ENCODE peak calls at places on chromosomes 13 and 19, in seven cellular contexts. X is D341Med; I is activated T-cell treated with anti-CD3 and anti-CD28 coated beads for 1 hour; W is heart right ventricle; V is neural crest cell; M is stimulated activated CD4-positive, alpha-beta T cell treated with anti-CD3 and anti-CD28 coated beads, Interleukin-2, amount 100 ng/mL, for 4 hours; F is astrocyte. T is an unnamed sample.

GRCh38 chr19:55210120-55210493 is 806 bp upstream of the PTPRH start:
- DNase-seq in X (no peak), I (no peak), W (no peak), V (no peak), M (no peak), F (peak; percentile 98), T (peak; percentile 54)

GRCh38 chr19:55390461-55390880 is 4.7 kb downstream of the RPL28 start:
- DNase-seq in X (no peak), I (no peak), W (no peak), V (no peak), M (no peak), F (no peak), T (no peak)

GRCh38 chr13:40874138-40874776 is 84.8 kb downstream of the SLC25A15 start:
- DNase-seq in X (no peak), I (no peak), W (no peak), V (no peak), M (no peak), F (no peak), T (no peak)

GRCh38 chr19:33794578-33795369 is 1.9 kb upstream of the KCTD15 start:
- DNase-seq in X (no peak), I (no peak), W (no peak), V (no peak), M (no peak), F (no peak), T (no peak)

GRCh38 chr19:39160889-39161672 is 35.5 kb downstream of the PAK4 start:
- DNase-seq in X (no peak), I (no peak), W (no peak), V (no peak), M (no peak), F (peak; percentile 24), T (no peak)

GRCh38 chr19:1168877-1169791 is 4.9 kb downstream of the SBNO2 start:
- DNase-seq in X (no peak), I (no peak), W (no peak), V (no peak), M (no peak), F (peak; percentile 63), T (peak; percentile 79)

GRCh38 chr19:53130506-53130905 is 2.2 kb downstream of the ZNF415 start:
- DNase-seq in X (no peak), I (no peak), W (peak; percentile 11), V (no peak), M (no peak), F (no peak), T (no peak)

GRCh38 chr13:52599853-52600603 is 42.2 kb upstream of the HNRNPA1L2 start:
- DNase-seq in X (peak; percentile 44), I (no peak), W (peak; percentile 17), V (peak; percentile 53), M (no peak), F (peak; percentile 18), T (no peak)

GRCh38 chr19:10043286-10043927 is 30.1 kb downstream of the RDH8 start:
- DNase-seq in X (no peak), I (no peak), W (no peak), V (no peak), M (no peak), F (peak; percentile 29), T (no peak)

GRCh38 chr13:39451860-39452301 is 151.1 kb downstream of the LHFPL6 start:
- DNase-seq in X (no peak), I (no peak), W (peak; percentile 63), V (no peak), M (no peak), F (peak; percentile 30), T (no peak)

T was measured in NCI-H460.